ENCODE peak calls at places on chromosomes 3 and 15, in five cellular contexts. H is endodermal cell, O is RWPE2, S is HCT116, T is AG10803. U is an unnamed sample.

GRCh38 chr3:143070977-143071551 is 48.5 kb upstream of the CHST2 start:
- DNase-seq in H (peak), T (peak), O (no peak), S (no peak), U (no peak)

GRCh38 chr15:55279746-55280351 is 9.8 kb downstream of the RAB27A start:
- DNase-seq in T (peak), H (no peak), S (peak), O (no peak), U (no peak)

GRCh38 chr15:74995779-74996765 is 709 bp downstream of the SCAMP5 start:
- DNase-seq in H (peak), O (no peak), S (no peak), T (no peak), U (no peak)

GRCh38 chr3:42051384-42052131 is 39.6 kb upstream of the TRAK1 start:
- DNase-seq in O (no peak), S (no peak), T (peak), H (no peak), U (no peak)

GRCh38 chr15:89578146-89578545 is 2.9 kb downstream of the TICRR start:
- DNase-seq in S (no peak), O (no peak), H (no peak), T (no peak), U (no peak)

GRCh38 chr15:69463182-69463756 is 10.7 kb downstream of the RPLP1 start:
- DNase-seq in T (no peak), S (no peak), H (no peak), O (peak), U (no peak)

GRCh38 chr15:80667895-80668430 is 27.1 kb upstream of the ABHD17C start:
- DNase-seq in O (no peak), H (no peak), S (no peak), T (no peak), U (no peak)

GRCh38 chr3:154122912-154123559 is 1.8 kb downstream of the ARHGEF26 start:
- DNase-seq in O (no peak), T (no peak), S (no peak), H (peak), U (no peak)

GRCh38 chr3:37620071-37620635 is 241.5 kb upstream of the CTDSPL start:
- DNase-seq in T (no peak), O (no peak), S (no peak), H (peak), U (no peak)

GRCh38 chr15:98817745-98818144 is 169.4 kb downstream of the IGF1R start:
- DNase-seq in S (no peak), O (no peak), H (peak), T (no peak), U (no peak)

GRCh38 chr3:25372167-25372566 is 55.9 kb upstream of the RARB start:
- DNase-seq in S (no peak), T (peak), O (no peak), H (no peak), U (no peak)

GRCh38 chr3:121894191-121894990 is at the start of gene SLC15A2:
- DNase-seq in O (no peak), H (peak), T (no peak), S (no peak), U (no peak)

GRCh38 chr3:182702216-182702615 is 91.1 kb upstream of the ATP11B start:
- DNase-seq in S (no peak), O (no peak), T (no peak), H (no peak), U (no peak)

GRCh38 chr15:52463638-52464037 is 65.0 kb downstream of the MYO5A start:
- DNase-seq in O (no peak), H (no peak), S (no peak), T (peak), U (no peak)

GRCh38 chr15:100033140-100033857 is 300.1 kb upstream of the LYSMD4 start:
- DNase-seq in H (no peak), T (peak), O (no peak), S (no peak), U (no peak)

GRCh38 chr3:43024183-43024865 is 45.2 kb downstream of the GASK1A start:
- DNase-seq in O (no peak), T (no peak), S (no peak), H (peak), U (no peak)

DNA sequence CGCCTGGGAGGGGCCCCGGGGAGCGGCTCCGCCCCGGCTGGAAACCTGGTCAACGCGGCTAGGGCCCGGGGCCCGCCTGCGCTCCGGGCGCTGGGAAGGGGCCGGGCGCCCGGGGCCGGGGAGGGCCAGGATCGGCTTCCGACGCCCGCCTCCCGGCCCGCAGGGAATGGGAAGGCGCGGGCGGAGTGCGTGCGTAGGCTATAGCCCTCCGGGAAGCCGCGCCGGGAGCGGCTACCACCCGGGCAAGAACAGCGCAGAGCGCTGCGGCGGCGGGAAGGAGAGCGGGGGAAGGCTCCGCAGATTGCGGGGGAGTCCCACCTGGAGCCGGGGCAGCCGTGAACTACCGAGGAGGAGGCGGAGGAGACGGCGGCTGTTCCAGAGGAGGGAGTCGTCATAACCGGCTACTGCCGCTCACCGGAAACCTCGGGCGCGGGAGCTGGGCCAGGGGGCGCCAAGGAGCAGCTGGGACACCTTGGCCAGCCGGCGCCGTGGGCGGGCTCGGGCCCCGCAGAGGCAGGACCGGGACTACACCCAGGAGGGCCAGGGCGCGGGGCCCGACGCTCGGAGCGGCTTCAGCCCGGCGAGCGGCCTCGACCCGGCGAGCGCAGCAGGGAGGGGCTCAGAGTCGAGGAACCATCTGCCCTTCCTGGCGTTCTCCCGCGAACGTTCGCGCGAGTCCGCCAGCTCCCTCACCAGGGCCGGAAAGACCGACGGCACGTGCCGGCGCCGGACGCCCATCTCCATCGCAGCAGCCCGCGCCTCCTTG is at the start of gene EOGT:
- DNase-seq in T (peak), S (peak), H (peak), O (peak), U (peak)
- TF ChIP-seq CTCF in T (peak), S (peak), H (peak), O (peak), U (peak)

DNA sequence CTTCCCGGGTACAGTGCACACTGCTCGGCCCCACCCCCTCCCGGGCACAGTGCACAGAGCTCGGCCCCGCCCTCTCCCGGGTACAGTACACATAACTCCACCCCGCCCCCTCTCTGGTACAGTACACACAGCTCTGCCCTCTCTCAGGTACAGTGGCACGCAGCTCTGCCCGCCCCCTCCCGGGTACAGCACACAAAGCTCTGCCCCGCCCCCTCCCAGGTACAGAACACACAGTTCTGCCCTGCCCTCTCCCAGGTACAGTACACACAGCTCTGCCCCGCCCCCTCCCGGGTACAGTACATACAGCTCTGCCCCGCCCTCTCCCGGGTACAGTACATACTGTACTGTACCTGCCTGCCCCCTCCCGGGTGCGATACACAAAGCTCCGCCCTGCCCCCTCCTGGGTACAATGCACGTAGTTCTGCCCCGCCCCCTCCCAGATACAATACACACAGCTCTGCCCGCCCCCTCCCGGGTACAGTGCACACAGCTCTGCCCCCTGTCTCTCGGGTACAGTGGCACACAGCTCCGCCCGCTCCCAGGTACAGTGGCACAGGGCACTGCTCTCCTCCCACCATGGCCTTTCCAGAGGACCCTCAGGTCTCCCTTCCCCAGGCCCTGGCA is 16.4 kb upstream of the PRR20G start:
- DNase-seq in S (peak), T (no peak), H (no peak), O (peak), U (no peak)
- TF ChIP-seq CTCF in S (peak), T (no peak), H (no peak), O (peak), U (no peak)

DNA sequence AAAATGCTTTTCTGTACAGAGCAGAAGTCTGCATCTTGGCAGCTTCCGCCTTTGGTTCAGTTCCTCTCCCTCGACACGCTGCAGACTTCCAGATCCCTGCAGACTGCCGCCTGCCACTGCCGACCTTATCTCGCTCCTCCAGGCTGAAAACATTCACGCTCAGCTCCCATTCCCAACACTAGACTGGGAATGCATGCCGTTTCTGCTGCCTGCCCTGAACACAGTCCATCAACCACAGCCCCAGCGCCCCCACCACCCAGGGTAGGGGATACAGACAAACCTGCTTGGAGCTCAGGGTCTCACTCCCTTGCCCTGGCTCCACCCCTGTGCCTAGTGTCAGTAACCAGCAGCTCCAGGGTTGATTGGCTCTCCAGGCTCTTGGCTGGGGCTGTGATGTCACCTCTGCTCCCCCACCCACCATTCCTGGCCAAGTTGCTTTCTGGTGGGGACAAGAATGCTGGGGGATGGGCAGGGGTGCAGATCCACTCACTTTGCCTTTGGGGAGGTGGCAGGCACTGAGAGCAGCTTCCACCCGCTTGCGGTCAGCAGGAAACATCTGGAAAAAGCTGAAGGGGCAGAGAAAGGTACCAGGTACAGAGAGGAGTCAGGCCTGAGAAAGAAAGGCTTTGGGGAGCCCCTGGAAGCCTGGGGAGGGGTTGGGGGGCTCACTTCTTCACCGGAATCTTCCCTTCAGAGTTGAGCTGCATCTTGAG is 6.1 kb downstream of the PLCB2 start:
- DNase-seq in H (peak), S (no peak), O (peak), T (no peak), U (peak)
- TF ChIP-seq CTCF in H (no peak), S (no peak), O (no peak), T (no peak), U (no peak)

GRCh38 chr3:184581331-184582210 is 20.0 kb downstream of the EPHB3 start:
- DNase-seq in T (no peak), H (no peak), O (no peak), S (no peak), U (no peak)
- TF ChIP-seq CTCF in T (no peak), H (no peak), O (no peak), S (no peak), U (no peak)

DNA sequence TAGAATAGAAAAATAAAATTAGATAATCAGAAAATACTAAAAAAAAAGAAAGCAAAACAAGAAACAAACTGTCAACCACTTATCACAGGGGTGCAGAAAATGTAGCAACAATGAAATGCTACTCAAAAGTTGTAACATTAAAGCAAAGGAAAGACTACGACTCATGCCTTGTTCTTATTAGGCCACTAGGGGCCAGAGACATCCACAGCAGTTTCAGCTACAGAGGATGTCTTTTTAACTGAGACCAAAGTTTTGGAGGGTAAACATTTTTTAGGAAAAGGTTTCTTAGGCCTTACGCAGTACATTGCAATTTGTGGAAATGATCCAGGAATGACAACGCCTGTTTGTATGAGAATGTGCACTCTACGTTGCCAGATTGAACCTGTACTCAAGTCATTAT is 15.4 kb upstream of the CADM2 start:
- DNase-seq in H (no peak), S (no peak), O (no peak), T (no peak), U (no peak)
- TF ChIP-seq CTCF in H (peak), S (no peak), O (peak), T (no peak), U (peak)

DNA sequence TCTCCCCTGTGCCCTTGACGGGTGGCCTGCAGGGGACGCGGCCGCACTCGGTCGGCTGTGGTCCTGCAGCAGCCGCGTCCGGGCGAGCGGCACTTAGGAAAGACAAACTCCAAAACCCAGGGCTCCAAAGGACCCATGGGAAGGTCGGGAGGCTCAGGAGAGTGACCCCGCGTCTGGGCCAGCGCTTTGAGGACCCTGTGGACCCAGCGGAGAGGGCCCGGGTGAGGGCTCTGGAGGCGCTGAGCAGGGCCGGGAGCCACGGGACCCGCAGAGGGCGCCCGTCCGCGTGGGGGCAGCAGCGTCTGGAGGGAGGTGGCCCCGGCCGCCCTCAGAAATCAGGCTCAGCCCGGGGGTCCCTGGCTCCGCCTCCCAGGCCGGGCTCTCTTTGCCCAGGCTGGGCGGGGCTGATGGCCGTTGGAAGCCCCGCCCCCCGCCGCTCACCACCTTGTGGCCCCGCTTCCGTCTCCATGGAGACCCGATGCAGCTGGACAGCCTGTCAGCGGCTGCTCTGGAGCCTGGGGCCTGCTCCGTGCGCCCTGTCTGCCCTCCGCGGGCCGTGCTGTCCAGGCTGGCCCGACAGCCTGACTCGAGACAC is 34.6 kb upstream of the RPL32 start:
- DNase-seq in S (no peak), T (no peak), O (no peak), H (peak), U (no peak)
- TF ChIP-seq CTCF in S (no peak), T (peak), O (no peak), H (peak), U (peak)

GRCh38 chr3:18779704-18780103 is 354.6 kb upstream of the SATB1 start:
- DNase-seq in T (no peak), O (no peak), S (no peak), H (no peak), U (no peak)

GRCh38 chr3:18780941-18781340 is 355.8 kb upstream of the SATB1 start:
- DNase-seq in O (no peak), H (no peak), S (no peak), T (no peak), U (no peak)

GRCh38 chr3:18778602-18779001 is 353.5 kb upstream of the SATB1 start:
- DNase-seq in S (no peak), T (no peak), O (no peak), H (no peak), U (no peak)

GRCh38 chr3:18774319-18774877 is 349.3 kb upstream of the SATB1 start:
- DNase-seq in O (no peak), H (no peak), S (no peak), T (no peak), U (no peak)

GRCh38 chr3:18778094-18778493 is 353.0 kb upstream of the SATB1 start:
- DNase-seq in T (no peak), H (no peak), S (no peak), O (no peak), U (no peak)
- TF ChIP-seq CTCF in T (no peak), H (no peak), S (no peak), O (no peak), U (no peak)

DNA sequence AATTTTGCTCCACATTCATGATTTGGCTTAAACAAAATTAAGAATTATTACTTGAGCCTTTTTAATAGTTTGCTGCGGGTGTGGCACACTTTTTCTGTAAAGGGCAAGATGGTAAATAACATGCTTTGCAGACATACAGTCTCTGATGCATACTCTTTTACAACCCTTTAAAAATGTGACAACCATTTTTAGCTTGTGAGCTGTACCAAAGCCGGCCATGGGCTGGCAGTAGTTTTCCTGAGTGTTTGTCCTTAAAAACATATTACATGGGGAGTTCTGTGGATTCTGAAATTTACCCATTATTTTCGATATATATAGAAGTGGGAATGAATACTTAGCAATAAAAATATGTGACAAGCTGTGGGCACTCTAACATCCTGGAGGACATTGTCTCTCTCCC is 163.4 kb downstream of the FNDC3B start:
- DNase-seq in S (no peak), T (no peak), O (no peak), H (no peak), U (no peak)
- TF ChIP-seq CTCF in S (no peak), T (peak), O (no peak), H (no peak), U (peak)